ENCODE peak calls at places on chromosome 6, in five cellular contexts. Z is bronchial epithelial cell, L is heart left ventricle, K is mammary epithelial cell, D is transverse colon. T is an unnamed sample.

GRCh38 chr6:43142101-43142500 is 29.0 kb upstream of the SRF start:
- DNase-seq in Z (no peak), K (no peak), L (no peak), D (no peak), T (no peak)

GRCh38 chr6:102026649-102027048 is 633.1 kb downstream of the GRIK2 start:
- DNase-seq in D (no peak), Z (no peak), K (no peak), L (no peak), T (no peak)

GRCh38 chr6:12958052-12958706 is 241.6 kb downstream of the PHACTR1 start:
- DNase-seq in L (no peak), Z (peak), D (no peak), K (no peak), T (no peak)

GRCh38 chr6:55433446-55434130 is 106.3 kb downstream of the GFRAL start:
- DNase-seq in Z (peak), D (no peak), L (no peak), K (peak), T (peak)

GRCh38 chr6:6412221-6412620 is 91.8 kb upstream of the F13A1 start:
- DNase-seq in Z (peak), L (no peak), D (no peak), K (peak), T (peak)

GRCh38 chr6:159679091-159680077 is 13.7 kb downstream of the SOD2 start:
- DNase-seq in D (no peak), L (no peak), Z (peak), K (no peak), T (peak)

GRCh38 chr6:1662532-1662931 is 52.8 kb downstream of the FOXC1 start:
- DNase-seq in D (no peak), L (no peak), Z (no peak), K (no peak), T (no peak)

GRCh38 chr6:155311076-155311475 is 3.2 kb downstream of the TFB1M start:
- DNase-seq in Z (peak), D (no peak), L (no peak), K (no peak), T (peak)

GRCh38 chr6:108804976-108805375 is 43.2 kb upstream of the ARMC2 start:
- DNase-seq in L (no peak), D (no peak), Z (no peak), K (no peak), T (no peak)

GRCh38 chr6:95352064-95352463 is 225.3 kb upstream of the MANEA start:
- DNase-seq in K (no peak), Z (peak), L (no peak), D (no peak), T (peak)

GRCh38 chr6:122102026-122102425 is 297.4 kb upstream of the HSF2 start:
- DNase-seq in K (no peak), L (no peak), Z (no peak), D (no peak), T (no peak)

GRCh38 chr6:112010328-112010727 is 43.6 kb upstream of the CCN6 start:
- DNase-seq in L (no peak), K (peak), D (no peak), Z (no peak), T (peak)

GRCh38 chr6:37491161-37491829 is 8.4 kb downstream of the CCDC167 start:
- DNase-seq in D (no peak), K (no peak), Z (no peak), L (no peak), T (no peak)

GRCh38 chr6:13272131-13273046 is 55.9 kb downstream of the TBC1D7 start:
- DNase-seq in K (no peak), L (peak), D (peak), Z (no peak), T (no peak)

GRCh38 chr6:126963077-126963809 is 155.2 kb upstream of the RSPO3 start:
- DNase-seq in L (no peak), K (no peak), Z (no peak), D (no peak), T (no peak)

GRCh38 chr6:41494212-41495115 is 51.7 kb upstream of the FOXP4 start:
- DNase-seq in L (no peak), D (no peak), Z (no peak), K (no peak), T (no peak)

GRCh38 chr6:167524720-167525119 is 199.8 kb downstream of the TTLL2 start:
- DNase-seq in K (no peak), D (no peak), Z (no peak), L (no peak), T (no peak)

GRCh38 chr6:157513619-157514485 is 132.9 kb downstream of the ZDHHC14 start:
- DNase-seq in Z (no peak), L (no peak), K (no peak), D (no peak), T (no peak)

GRCh38 chr6:164690241-164690640 is 619.2 kb downstream of the C6orf118 start:
- DNase-seq in D (no peak), Z (no peak), K (no peak), L (no peak), T (no peak)

GRCh38 chr6:123529843-123530242 is 106.9 kb downstream of the TRDN start:
- DNase-seq in L (no peak), Z (peak), K (no peak), D (no peak), T (peak)

GRCh38 chr6:110681543-110682459 is 133.5 kb downstream of the CDK19 start:
- DNase-seq in K (peak), D (no peak), Z (no peak), L (no peak), T (no peak)

GRCh38 chr6:127345521-127345920 is 2.1 kb upstream of the ECHDC1 start:
- DNase-seq in Z (peak), L (no peak), K (peak), D (no peak), T (peak)

GRCh38 chr6:125197795-125198269 is 44.3 kb downstream of the TPD52L1 start:
- DNase-seq in Z (peak), K (peak), L (peak), D (peak), T (peak)

GRCh38 chr6:56033451-56033850 is 158.1 kb upstream of the BMP5 start:
- DNase-seq in D (no peak), K (no peak), Z (no peak), L (no peak), T (no peak)

GRCh38 chr6:117685359-117685758 is 10.1 kb downstream of the NUS1 start:
- DNase-seq in L (no peak), Z (no peak), K (no peak), D (no peak), T (no peak)

DNA sequence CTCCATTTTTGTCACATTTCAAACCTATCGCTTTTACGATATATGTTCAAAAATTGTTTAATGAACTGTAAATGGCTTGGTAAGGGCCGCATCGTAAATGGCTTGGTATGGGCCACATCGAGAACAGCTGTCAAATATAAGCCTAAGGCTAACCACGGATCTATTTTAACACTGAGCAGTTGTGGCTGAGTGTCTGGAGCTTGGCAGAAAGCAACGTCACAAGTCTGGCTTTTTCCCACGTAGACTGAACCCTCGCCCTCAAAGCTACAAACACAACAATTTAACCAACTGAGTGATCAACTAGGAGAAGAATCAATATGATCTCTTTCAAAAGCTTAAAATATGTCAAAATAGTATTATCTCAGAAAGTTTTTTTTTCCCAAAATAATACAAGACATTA is 71.4 kb upstream of the PRSS16 start:
- DNase-seq in K (no peak), L (no peak), Z (no peak), D (no peak), T (peak)
- H3K4me3 ChIP-seq in K (peak), L (no peak), Z (no peak), D (no peak), T (no peak)

DNA sequence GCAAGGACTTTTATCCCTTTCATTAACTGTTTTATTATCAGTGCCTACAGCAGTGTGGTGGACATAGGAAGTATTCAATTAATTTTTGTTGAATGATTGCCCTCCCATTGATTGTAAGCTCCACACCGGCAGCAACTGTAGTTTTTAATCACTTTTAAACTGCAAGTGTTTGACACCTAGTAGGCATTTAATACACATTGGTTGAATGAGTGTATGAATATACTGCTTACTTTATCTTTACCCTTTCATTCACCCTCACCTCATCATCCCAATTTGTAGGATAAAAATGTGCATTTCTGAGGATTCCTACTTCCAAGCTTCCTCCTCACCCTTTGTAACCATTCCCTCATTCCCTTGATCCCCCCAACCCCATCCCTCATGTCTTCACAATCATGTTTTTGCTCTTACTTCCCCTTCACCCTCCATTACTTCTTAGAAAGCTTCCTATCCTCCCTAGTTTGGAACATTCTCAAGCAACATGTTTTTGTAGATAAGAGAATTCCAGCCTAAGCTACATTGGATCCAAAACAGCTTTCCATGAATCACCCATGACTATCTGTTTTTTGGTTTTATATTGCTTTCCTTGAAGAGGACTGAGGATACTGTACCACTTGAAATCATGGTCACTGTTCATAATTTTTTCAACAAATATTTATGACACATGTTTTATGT is 955 bp upstream of the SLC26A8 start:
- DNase-seq in Z (no peak), L (no peak), K (no peak), D (no peak), T (no peak)
- H3K4me3 ChIP-seq in Z (no peak), L (no peak), K (no peak), D (no peak), T (no peak)

GRCh38 chr6:16432075-16433032 is 194.0 kb downstream of the GMPR start:
- DNase-seq in D (no peak), K (no peak), Z (no peak), L (peak), T (no peak)
- H3K4me3 ChIP-seq in D (no peak), K (no peak), Z (no peak), L (no peak), T (no peak)

DNA sequence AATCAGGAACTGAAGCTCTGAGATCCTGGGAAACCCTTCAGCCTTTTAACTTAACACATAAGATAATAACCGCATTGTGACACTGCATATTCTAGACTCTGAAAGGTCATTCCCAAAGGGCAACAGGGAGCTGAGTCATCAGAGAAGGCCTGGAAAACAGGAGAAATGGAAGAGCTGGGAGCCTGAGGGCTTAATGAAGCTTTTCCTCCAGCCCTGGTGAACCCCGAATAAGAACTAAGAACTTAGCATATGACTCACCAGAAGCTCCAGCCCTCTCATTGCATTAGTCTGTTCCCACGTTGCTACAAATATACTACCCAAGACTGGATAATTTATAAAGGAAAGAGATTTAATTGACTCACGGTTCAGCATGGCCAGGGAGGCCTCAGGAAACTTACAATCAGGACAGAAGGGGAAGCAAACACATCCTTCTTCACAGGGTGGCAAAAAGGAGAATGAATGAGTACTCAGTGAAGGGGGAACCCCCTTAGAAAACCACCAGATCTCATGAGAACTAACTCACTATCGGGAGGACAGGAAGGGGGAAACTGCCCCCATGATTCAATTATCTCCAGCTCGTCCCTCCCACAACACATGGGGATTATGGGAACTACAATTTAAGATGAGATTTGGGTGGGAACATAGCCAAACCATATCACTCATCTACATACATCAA is 648.5 kb downstream of the TFAP2A start:
- DNase-seq in K (peak), Z (peak), D (no peak), L (no peak), T (peak)
- H3K4me3 ChIP-seq in K (no peak), Z (no peak), D (no peak), L (no peak), T (no peak)

DNA sequence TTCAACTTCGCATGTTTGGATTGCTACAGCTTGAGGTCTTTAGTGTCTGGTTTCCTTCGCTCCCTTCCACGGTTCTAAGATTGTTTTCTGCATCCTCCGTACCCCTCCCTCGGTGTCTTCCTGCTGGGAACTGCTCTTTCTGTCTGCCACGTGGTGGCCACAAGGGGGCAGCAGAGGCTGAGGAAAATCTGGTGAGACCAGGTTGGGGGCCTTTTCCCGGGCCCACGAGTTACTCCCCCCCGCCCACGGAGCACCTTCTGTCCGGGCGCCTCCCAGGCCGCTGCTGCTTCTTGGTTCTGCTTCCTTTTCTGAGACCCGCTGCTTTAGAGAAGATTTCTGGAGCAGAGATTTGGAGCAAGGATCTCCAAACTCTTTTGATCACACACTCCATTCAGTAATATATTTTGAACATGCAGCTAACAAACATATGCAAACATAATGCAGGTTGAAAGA is 21.1 kb upstream of the NOTCH4 start:
- DNase-seq in Z (peak), D (peak), L (peak), K (peak), T (peak)
- H3K4me3 ChIP-seq in Z (no peak), D (no peak), L (no peak), K (no peak), T (no peak)